ENCODE peak calls at places on chromosomes 2 and 18, in four cellular contexts. One of them, this sample, is unnamed.

GRCh38 chr2:173232956-173233744 is 121.5 kb upstream of the CDCA7 start:
- DNase-seq in K562: no peak
- DNase-seq in H1: no peak
- DNase-seq in HepG2: no peak
- DNase-seq in this sample: no peak

GRCh38 chr2:8576525-8577157 is 105.2 kb upstream of the ID2 start:
- DNase-seq in H1: no peak
- DNase-seq in K562: no peak
- DNase-seq in HepG2: no peak
- DNase-seq in this sample: no peak

GRCh38 chr18:33838084-33838483 is 260.1 kb downstream of the ASXL3 start:
- DNase-seq in K562: no peak
- DNase-seq in HepG2: no peak
- DNase-seq in H1: no peak
- DNase-seq in this sample: no peak

GRCh38 chr18:41875094-41875780 is 79.8 kb upstream of the PIK3C3 start:
- DNase-seq in HepG2: no peak
- DNase-seq in K562: no peak
- DNase-seq in H1: no peak
- DNase-seq in this sample: no peak

GRCh38 chr2:72759755-72760154 is 66.1 kb downstream of the EXOC6B start:
- DNase-seq in K562: no peak
- DNase-seq in H1: no peak
- DNase-seq in HepG2: peak; percentile 44
- DNase-seq in this sample: no peak

GRCh38 chr2:219959471-219959870 is 332.0 kb downstream of the SLC4A3 start:
- DNase-seq in K562: no peak
- DNase-seq in H1: no peak
- DNase-seq in HepG2: no peak
- DNase-seq in this sample: no peak

GRCh38 chr2:28997237-28997846 is 16.2 kb downstream of the TOGARAM2 start:
- DNase-seq in HepG2: no peak
- DNase-seq in K562: no peak
- DNase-seq in H1: no peak
- DNase-seq in this sample: no peak

GRCh38 chr18:68221116-68221724 is 493.7 kb downstream of the TMX3 start:
- DNase-seq in HepG2: no peak
- DNase-seq in K562: no peak
- DNase-seq in H1: peak; percentile 10
- DNase-seq in this sample: no peak

GRCh38 chr2:202432776-202433175 is 56.6 kb downstream of the BMPR2 start:
- DNase-seq in K562: no peak
- DNase-seq in HepG2: no peak
- DNase-seq in H1: no peak
- DNase-seq in this sample: no peak

GRCh38 chr2:8021942-8022341 is 659.9 kb upstream of the ID2 start:
- DNase-seq in H1: no peak
- DNase-seq in HepG2: no peak
- DNase-seq in K562: no peak
- DNase-seq in this sample: no peak

GRCh38 chr18:74493689-74494088 is 2.5 kb upstream of the CNDP2 start:
- DNase-seq in K562: peak; percentile 46
- DNase-seq in HepG2: peak; percentile 68
- DNase-seq in H1: no peak
- DNase-seq in this sample: peak; percentile 35

GRCh38 chr2:4628931-4629565 is 925.7 kb downstream of the DCDC2C start:
- DNase-seq in HepG2: no peak
- DNase-seq in H1: no peak
- DNase-seq in K562: no peak
- DNase-seq in this sample: no peak

GRCh38 chr2:46439582-46439981 is 39.8 kb upstream of the TMEM247 start:
- DNase-seq in K562: peak; percentile 75
- DNase-seq in HepG2: peak; percentile 60
- DNase-seq in H1: no peak
- DNase-seq in this sample: no peak
- TF ChIP-seq FOSL1 in K562: peak; percentile 54
- TF ChIP-seq FOSL1 in HepG2: no peak
- TF ChIP-seq FOSL1 in H1: no peak
- TF ChIP-seq FOSL1 in this sample: no peak

GRCh38 chr2:217875556-217876252 is 127.1 kb downstream of the TNS1 start:
- DNase-seq in K562: no peak
- DNase-seq in HepG2: no peak
- DNase-seq in H1: no peak
- DNase-seq in this sample: no peak

GRCh38 chr2:217877866-217878265 is 124.9 kb downstream of the TNS1 start:
- DNase-seq in H1: no peak
- DNase-seq in HepG2: no peak
- DNase-seq in K562: no peak
- DNase-seq in this sample: no peak

GRCh38 chr2:217878865-217879595 is 123.8 kb downstream of the TNS1 start:
- DNase-seq in HepG2: no peak
- DNase-seq in H1: no peak
- DNase-seq in K562: peak; percentile 14
- DNase-seq in this sample: no peak

GRCh38 chr2:217875138-217875537 is 127.7 kb downstream of the TNS1 start:
- DNase-seq in HepG2: no peak
- DNase-seq in K562: no peak
- DNase-seq in H1: no peak
- DNase-seq in this sample: no peak

GRCh38 chr2:217876253-217876570 is 126.6 kb downstream of the TNS1 start:
- DNase-seq in H1: no peak
- DNase-seq in K562: no peak
- DNase-seq in HepG2: no peak
- DNase-seq in this sample: no peak
- H3K4me1 ChIP-seq in H1: peaks cover 7% of the 10 kb centered on the region
- H3K4me1 ChIP-seq in K562: peaks cover 3% of the 10 kb centered on the region
- H3K4me1 ChIP-seq in HepG2: peaks cover 11% of the 10 kb centered on the region
- H3K4me1 ChIP-seq in this sample: no peaks in the 10 kb centered on the region

GRCh38 chr2:57850415-57851130 is 196.0 kb upstream of the VRK2 start:
- DNase-seq in HepG2: no peak
- DNase-seq in H1: no peak
- DNase-seq in K562: no peak
- DNase-seq in this sample: no peak
- TF ChIP-seq FOSL1 in HepG2: no peak
- TF ChIP-seq FOSL1 in H1: no peak
- TF ChIP-seq FOSL1 in K562: no peak
- TF ChIP-seq FOSL1 in this sample: no peak

GRCh38 chr18:55320399-55321255 is 267.4 kb downstream of the TCF4 start:
- DNase-seq in K562: no peak
- DNase-seq in H1: no peak
- DNase-seq in HepG2: no peak
- DNase-seq in this sample: no peak
- H3K4me1 ChIP-seq in K562: no peaks in the 10 kb centered on the region
- H3K4me1 ChIP-seq in H1: peaks cover 9% of the 10 kb centered on the region
- H3K4me1 ChIP-seq in HepG2: no peaks in the 10 kb centered on the region
- H3K4me1 ChIP-seq in this sample: no peaks in the 10 kb centered on the region

DNA sequence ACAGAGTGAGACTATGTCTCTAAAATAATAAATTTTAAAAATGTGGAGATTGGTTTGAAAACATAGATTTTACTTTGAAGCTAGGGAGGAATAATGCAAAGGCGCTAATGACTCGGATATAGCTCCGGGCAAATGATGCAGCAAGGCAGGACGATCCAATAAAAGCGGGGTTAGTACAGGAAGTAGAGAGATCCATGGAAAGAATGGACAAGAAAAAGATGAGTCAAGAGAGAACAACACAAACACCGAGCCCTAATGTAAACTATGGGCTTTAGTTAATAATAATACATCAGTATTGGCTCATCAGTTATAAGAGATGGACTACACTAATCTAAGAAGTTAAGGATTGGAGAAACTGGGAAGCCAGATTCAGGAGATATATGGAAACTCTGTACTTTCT is 74.5 kb downstream of the QPCT start:
- DNase-seq in K562: no peak
- DNase-seq in HepG2: no peak
- DNase-seq in H1: no peak
- DNase-seq in this sample: no peak
- TF ChIP-seq FOSL1 in K562: no peak
- TF ChIP-seq FOSL1 in HepG2: no peak
- TF ChIP-seq FOSL1 in H1: no peak
- TF ChIP-seq FOSL1 in this sample: no peak

GRCh38 chr2:236034974-236035373 is 133.2 kb downstream of the GBX2 start:
- DNase-seq in HepG2: no peak
- DNase-seq in H1: no peak
- DNase-seq in K562: no peak
- DNase-seq in this sample: no peak
- H3K4me1 ChIP-seq in HepG2: no peaks in the 10 kb centered on the region
- H3K4me1 ChIP-seq in H1: no peaks in the 10 kb centered on the region
- H3K4me1 ChIP-seq in K562: no peaks in the 10 kb centered on the region
- H3K4me1 ChIP-seq in this sample: no peaks in the 10 kb centered on the region

DNA sequence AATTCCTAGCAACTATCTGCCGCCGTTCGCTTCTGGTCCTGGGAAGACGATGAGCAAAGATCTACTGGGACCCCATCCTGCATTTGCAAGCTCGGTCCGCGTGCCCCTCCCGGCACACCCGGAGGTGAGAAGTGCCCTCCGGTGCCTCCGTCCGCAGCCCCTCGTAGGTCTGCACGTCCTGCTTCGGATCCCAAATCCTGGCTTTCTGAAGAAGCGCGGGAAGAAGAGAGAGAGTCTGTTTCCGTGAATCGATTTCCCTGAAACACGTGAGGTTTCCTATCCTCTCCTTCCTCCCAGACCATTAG is 5.0 kb upstream of the OSR1 start:
- DNase-seq in K562: no peak
- DNase-seq in H1: no peak
- DNase-seq in HepG2: no peak
- DNase-seq in this sample: no peak
- TF ChIP-seq FOSL1 in K562: no peak
- TF ChIP-seq FOSL1 in H1: no peak
- TF ChIP-seq FOSL1 in HepG2: no peak
- TF ChIP-seq FOSL1 in this sample: no peak

GRCh38 chr2:197239434-197239833 is 71.1 kb downstream of the ANKRD44 start:
- DNase-seq in H1: no peak
- DNase-seq in HepG2: no peak
- DNase-seq in K562: no peak
- DNase-seq in this sample: no peak

GRCh38 chr2:197241590-197241989 is 69.0 kb downstream of the ANKRD44 start:
- DNase-seq in K562: no peak
- DNase-seq in H1: no peak
- DNase-seq in HepG2: no peak
- DNase-seq in this sample: no peak

GRCh38 chr2:197240018-197240712 is 70.4 kb downstream of the ANKRD44 start:
- DNase-seq in K562: no peak
- DNase-seq in H1: no peak
- DNase-seq in HepG2: no peak
- DNase-seq in this sample: no peak

GRCh38 chr2:197241153-197241552 is 69.4 kb downstream of the ANKRD44 start:
- DNase-seq in K562: no peak
- DNase-seq in HepG2: no peak
- DNase-seq in H1: no peak
- DNase-seq in this sample: no peak

DNA sequence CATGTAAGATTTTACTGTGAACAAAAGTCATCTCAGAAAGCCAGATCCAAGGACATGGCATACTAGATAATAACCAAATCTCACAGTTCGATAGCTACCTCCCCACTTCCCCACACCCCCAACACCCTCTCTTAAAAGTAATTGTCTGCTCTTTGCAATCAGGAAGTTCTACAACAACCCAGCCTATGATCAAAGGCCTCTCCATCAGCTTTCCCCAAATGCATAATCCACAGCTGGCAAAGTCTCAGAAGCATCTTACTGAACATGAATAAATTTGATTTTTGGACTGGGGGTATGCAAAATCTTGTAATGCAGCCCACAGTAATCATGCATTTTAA is 69.9 kb downstream of the ANKRD44 start:
- DNase-seq in K562: no peak
- DNase-seq in HepG2: no peak
- DNase-seq in H1: no peak
- DNase-seq in this sample: no peak
- H3K4me1 ChIP-seq in K562: no peaks in the 10 kb centered on the region
- H3K4me1 ChIP-seq in HepG2: no peaks in the 10 kb centered on the region
- H3K4me1 ChIP-seq in H1: no peaks in the 10 kb centered on the region
- H3K4me1 ChIP-seq in this sample: no peaks in the 10 kb centered on the region

DNA sequence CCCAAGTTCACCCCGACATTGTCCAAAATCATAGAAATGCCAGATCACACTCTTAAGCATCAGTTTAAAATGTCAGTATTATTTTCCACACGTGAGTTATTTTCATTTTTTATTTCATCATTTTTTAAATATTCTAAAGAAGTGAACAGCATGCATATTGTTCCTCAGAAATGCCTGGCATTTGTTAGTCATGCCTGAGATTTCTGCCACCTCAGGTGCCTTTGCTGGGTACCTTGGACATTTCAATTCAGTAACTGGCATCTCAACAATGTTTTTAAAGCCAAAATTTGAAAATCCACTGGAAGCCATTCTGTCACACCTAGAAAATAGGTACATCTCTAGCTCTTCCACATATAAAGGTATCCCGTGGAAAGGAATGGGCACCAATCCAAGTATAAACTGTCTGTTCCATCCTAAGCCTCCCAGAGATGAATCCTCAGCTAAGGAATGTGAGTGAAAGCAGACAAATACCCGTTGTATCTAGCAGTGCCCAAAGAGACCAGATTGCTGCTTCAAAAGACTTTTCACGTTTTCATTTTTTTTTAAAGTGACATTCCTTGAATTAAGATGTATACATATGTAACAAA is 159.8 kb downstream of the ZNF385B start:
- DNase-seq in H1: no peak
- DNase-seq in K562: no peak
- DNase-seq in HepG2: no peak
- DNase-seq in this sample: no peak
- TF ChIP-seq FOSL1 in H1: no peak
- TF ChIP-seq FOSL1 in K562: no peak
- TF ChIP-seq FOSL1 in HepG2: no peak
- TF ChIP-seq FOSL1 in this sample: no peak

This sample was measured in HCT116.